ENCODE peak calls at places on chromosomes 13 and 19, in eight cellular contexts. K, J, Y, B, P, L, H and V are unnamed samples.

GRCh38 chr13:110617326-110618072 is 2.2 kb downstream of the NAXD start:
- DNase-seq in K (peak; percentile 85), J (peak; percentile 56), Y (no peak), B (peak; percentile 43), P (no peak), L (peak; percentile 97), H (no peak), V (no peak)

GRCh38 chr13:74891610-74892009 is 590.4 kb downstream of the TBC1D4 start:
- DNase-seq in K (no peak), J (no peak), Y (peak; percentile 2), B (no peak), P (no peak), L (peak; percentile 58), H (no peak), V (no peak)

GRCh38 chr13:112693831-112694497 is 4.1 kb downstream of the ATP11A start:
- DNase-seq in K (peak; percentile 25), J (peak; percentile 64), Y (no peak), B (no peak), P (no peak), L (peak; percentile 68), H (peak; percentile 51), V (no peak)

GRCh38 chr19:6551607-6552450 is 21.0 kb downstream of the TNFSF9 start:
- DNase-seq in K (no peak), J (no peak), Y (peak; percentile 64), B (no peak), P (no peak), L (no peak), H (peak; percentile 91), V (peak; percentile 57)

GRCh38 chr13:95156208-95156607 is 145.0 kb downstream of the ABCC4 start:
- DNase-seq in K (no peak), J (no peak), Y (no peak), B (no peak), P (no peak), L (peak; percentile 61), H (no peak), V (no peak)

GRCh38 chr13:49806126-49806536 is 13.6 kb upstream of the KPNA3 start:
- DNase-seq in K (no peak), J (no peak), Y (no peak), B (no peak), P (no peak), L (no peak), H (no peak), V (no peak)

GRCh38 chr13:50200988-50201387 is 185.7 kb downstream of the KCNRG start:
- DNase-seq in K (no peak), J (no peak), Y (no peak), B (no peak), P (no peak), L (no peak), H (no peak), V (no peak)

GRCh38 chr13:85312071-85312470 is 487.1 kb downstream of the SLITRK6 start:
- DNase-seq in K (no peak), J (no peak), Y (no peak), B (no peak), P (no peak), L (no peak), H (no peak), V (no peak)

GRCh38 chr19:38699027-38699346 is 45.3 kb downstream of the CAPN12 start:
- DNase-seq in K (no peak), J (no peak), Y (no peak), B (no peak), P (no peak), L (no peak), H (no peak), V (no peak)

GRCh38 chr19:55603115-55603514 is 2.3 kb upstream of the ZNF865 start:
- DNase-seq in K (no peak), J (no peak), Y (no peak), B (no peak), P (no peak), L (no peak), H (no peak), V (no peak)

GRCh38 chr13:111491659-111492058 is 171.2 kb downstream of the TEX29 start:
- DNase-seq in K (peak; percentile 4), J (no peak), Y (no peak), B (peak; percentile 0), P (no peak), L (no peak), H (no peak), V (no peak)

GRCh38 chr13:27952931-27953670 is 16.0 kb downstream of the CDX2 start:
- DNase-seq in K (peak; percentile 85), J (no peak), Y (no peak), B (no peak), P (no peak), L (no peak), H (peak; percentile 50), V (no peak)

GRCh38 chr13:91409661-91410060 is 11.2 kb downstream of the GPC5 start:
- DNase-seq in K (no peak), J (no peak), Y (no peak), B (no peak), P (no peak), L (no peak), H (no peak), V (no peak)

GRCh38 chr19:55179570-55180484 is at the start of gene SYT5:
- DNase-seq in K (peak; percentile 40), J (no peak), Y (peak; percentile 76), B (no peak), P (no peak), L (no peak), H (peak; percentile 89), V (peak; percentile 43)

GRCh38 chr13:95020298-95020987 is 280.8 kb downstream of the ABCC4 start:
- DNase-seq in K (no peak), J (no peak), Y (no peak), B (no peak), P (no peak), L (peak; percentile 8), H (no peak), V (no peak)

GRCh38 chr13:97266734-97267417 is 44.7 kb downstream of the MBNL2 start:
- DNase-seq in K (no peak), J (no peak), Y (no peak), B (no peak), P (no peak), L (no peak), H (peak; percentile 64), V (no peak)

GRCh38 chr19:44875666-44876418 is 15.2 kb upstream of the TOMM40 start:
- DNase-seq in K (no peak), J (peak; percentile 26), Y (no peak), B (no peak), P (no peak), L (no peak), H (no peak), V (no peak)

GRCh38 chr13:73657821-73658540 is 476.2 kb downstream of the KLF12 start:
- DNase-seq in K (no peak), J (peak; percentile 63), Y (no peak), B (peak; percentile 19), P (no peak), L (peak; percentile 39), H (no peak), V (no peak)

GRCh38 chr13:73661687-73662425 is 472.3 kb downstream of the KLF12 start:
- DNase-seq in K (no peak), J (no peak), Y (no peak), B (no peak), P (no peak), L (no peak), H (no peak), V (no peak)

GRCh38 chr13:73661066-73661465 is 473.1 kb downstream of the KLF12 start:
- DNase-seq in K (no peak), J (no peak), Y (no peak), B (no peak), P (no peak), L (no peak), H (no peak), V (no peak)

GRCh38 chr13:73656863-73657262 is 477.3 kb downstream of the KLF12 start:
- DNase-seq in K (no peak), J (no peak), Y (no peak), B (no peak), P (no peak), L (no peak), H (no peak), V (no peak)

DNA sequence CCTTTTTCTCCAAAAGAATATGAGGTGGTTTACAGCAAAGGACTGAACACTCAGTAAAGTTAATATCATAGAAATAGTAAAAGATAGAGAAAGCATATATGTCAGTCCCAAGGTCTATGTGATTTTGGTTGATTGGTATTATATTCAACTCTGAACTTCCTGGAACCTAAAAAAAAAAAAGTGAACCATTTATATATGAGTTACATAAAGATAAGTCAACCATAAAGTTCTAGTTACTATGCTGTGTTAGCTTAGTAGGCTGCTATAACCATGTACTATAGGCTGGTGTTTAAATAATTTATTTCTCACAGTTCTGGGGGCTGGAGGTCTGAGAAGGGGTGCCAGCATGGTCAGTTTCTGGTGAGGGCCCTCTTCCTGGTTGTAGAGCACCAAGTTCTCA is 475.6 kb downstream of the KLF12 start:
- DNase-seq in K (no peak), J (no peak), Y (no peak), B (no peak), P (no peak), L (no peak), H (no peak), V (no peak)
- H3K27ac ChIP-seq in K (no peak overlapping the region), J (no peak overlapping the region), Y (no peak overlapping the region), B (no peak overlapping the region), P (no peak overlapping the region), L (no peak overlapping the region), H (no peak overlapping the region), V (no peak overlapping the region)

GRCh38 chr19:8724276-8724675 is 2.8 kb downstream of the OR2Z1 start:
- DNase-seq in K (no peak), J (no peak), Y (no peak), B (no peak), P (no peak), L (no peak), H (no peak), V (no peak)
- H3K9me3 ChIP-seq in K (no peaks in the 10 kb centered on the region), J (no peaks in the 10 kb centered on the region), Y (no peaks in the 10 kb centered on the region), B (no peaks in the 10 kb centered on the region), P (no peaks in the 10 kb centered on the region), L (no peaks in the 10 kb centered on the region), H (peaks cover 41% of the 10 kb centered on the region), V (no peaks in the 10 kb centered on the region)

GRCh38 chr19:13844130-13844631 is 32.8 kb upstream of the NANOS3 start:
- DNase-seq in K (no peak), J (no peak), Y (no peak), B (no peak), P (no peak), L (no peak), H (no peak), V (no peak)
- H3K4me1 ChIP-seq in K (peaks cover 71% of the 10 kb centered on the region), J (peaks cover 44% of the 10 kb centered on the region), Y (peaks cover 46% of the 10 kb centered on the region), B (peaks cover 23% of the 10 kb centered on the region), P (peaks cover 87% of the 10 kb centered on the region), L (peaks cover 25% of the 10 kb centered on the region), H (peaks cover 17% of the 10 kb centered on the region), V (peaks cover 79% of the 10 kb centered on the region)

GRCh38 chr13:113835461-113836274 is 28.2 kb downstream of the GAS6 start:
- DNase-seq in K (no peak), J (no peak), Y (no peak), B (no peak), P (no peak), L (peak; percentile 75), H (no peak), V (no peak)
- H3K27ac ChIP-seq in K (no peak overlapping the region), J (no peak overlapping the region), Y (peak overlapping the region; percentile 100), B (peak overlapping the region; percentile 72), P (peak overlapping the region; percentile 39), L (peak overlapping the region; percentile 28), H (peak overlapping the region; percentile 53), V (no peak overlapping the region)

GRCh38 chr13:56864451-56864850 is 276.3 kb upstream of the PRR20A start:
- DNase-seq in K (no peak), J (no peak), Y (no peak), B (no peak), P (no peak), L (no peak), H (no peak), V (no peak)
- H3K9me3 ChIP-seq in K (no peaks in the 10 kb centered on the region), J (no peaks in the 10 kb centered on the region), Y (no peaks in the 10 kb centered on the region), B (no peaks in the 10 kb centered on the region), P (peaks cover 24% of the 10 kb centered on the region), L (no peaks in the 10 kb centered on the region), H (no peaks in the 10 kb centered on the region), V (peaks cover 5% of the 10 kb centered on the region)